ENCODE peak calls at places on chromosomes 7 and 10, in four cellular contexts. B is cerebellum, R is uterus, Q is K562. V is an unnamed sample.

GRCh38 chr10:32171213-32171612 is 115.0 kb upstream of the KIF5B start:
- DNase-seq in R (no peak), B (no peak), Q (no peak), V (no peak)

GRCh38 chr10:116627386-116627933 is 6.7 kb downstream of the PNLIPRP2 start:
- DNase-seq in R (no peak), Q (peak), B (peak), V (no peak)

GRCh38 chr10:61974611-61975010 is 73.1 kb downstream of the ARID5B start:
- DNase-seq in B (no peak), Q (peak), R (peak), V (peak)

GRCh38 chr7:137993395-137993743 is 8.5 kb downstream of the CREB3L2 start:
- DNase-seq in R (no peak), Q (no peak), B (no peak), V (no peak)

GRCh38 chr10:5943536-5943935 is 33.8 kb downstream of the IL15RA start:
- DNase-seq in Q (no peak), R (peak), B (no peak), V (peak)

GRCh38 chr7:79620291-79620690 is 166.8 kb upstream of the MAGI2 start:
- DNase-seq in Q (no peak), R (no peak), B (no peak), V (no peak)

GRCh38 chr10:93573051-93573909 is 6.8 kb downstream of the FFAR4 start:
- DNase-seq in B (no peak), Q (no peak), R (no peak), V (no peak)

GRCh38 chr7:139966906-139967305 is 95.8 kb downstream of the PARP12 start:
- DNase-seq in R (no peak), B (no peak), Q (no peak), V (no peak)

GRCh38 chr7:111175908-111176307 is 85.0 kb downstream of the LRRN3 start:
- DNase-seq in Q (no peak), B (no peak), R (no peak), V (no peak)

V was measured in adrenal gland.